ENCODE peak calls at places on chromosome 2, in five cellular contexts. N is esophagus muscularis mucosa, X is fibroblast of the aortic adventitia, Z is tibial artery, E is AG09309. B is an unnamed sample.

GRCh38 chr2:207632575-207633492 is 7.6 kb upstream of the METTL21A start:
- DNase-seq in N (no peak), E (no peak), X (peak), Z (no peak), B (no peak)

GRCh38 chr2:27655155-27655951 is 8.1 kb downstream of the SUPT7L start:
- DNase-seq in E (no peak), N (no peak), Z (no peak), X (peak), B (no peak)

GRCh38 chr2:105610444-105611327 is 134.0 kb upstream of the NCK2 start:
- DNase-seq in N (no peak), E (no peak), Z (no peak), X (no peak), B (no peak)

GRCh38 chr2:17643031-17643615 is 102.6 kb downstream of the VSNL1 start:
- DNase-seq in N (peak), Z (peak), X (peak), E (peak), B (no peak)

GRCh38 chr2:134715932-134716643 is 2.7 kb downstream of the TMEM163 start:
- DNase-seq in Z (no peak), X (no peak), E (no peak), N (peak), B (no peak)

GRCh38 chr2:9675369-9676351 is 44.9 kb upstream of the YWHAQ start:
- DNase-seq in X (peak), E (peak), N (no peak), Z (no peak), B (no peak)

GRCh38 chr2:5915926-5916325 is 223.7 kb downstream of the SOX11 start:
- DNase-seq in Z (no peak), E (no peak), X (no peak), N (peak), B (peak)

GRCh38 chr2:25331686-25332365 is 9.9 kb downstream of the DNMT3A start:
- DNase-seq in E (no peak), Z (no peak), N (no peak), X (no peak), B (no peak)

GRCh38 chr2:167310442-167310841 is 422.2 kb downstream of the XIRP2 start:
- DNase-seq in X (no peak), E (no peak), Z (no peak), N (no peak), B (no peak)

GRCh38 chr2:217338306-217338916 is 478.5 kb upstream of the TNP1 start:
- DNase-seq in Z (no peak), E (peak), N (no peak), X (peak), B (no peak)

GRCh38 chr2:198315791-198316190 is 511.4 kb downstream of the PLCL1 start:
- DNase-seq in E (no peak), X (no peak), Z (no peak), N (no peak), B (no peak)

GRCh38 chr2:121239969-121240368 is 45.0 kb downstream of the TFCP2L1 start:
- DNase-seq in Z (no peak), E (no peak), N (no peak), X (no peak), B (no peak)

GRCh38 chr2:1995584-1995983 is 251.3 kb upstream of the PXDN start:
- DNase-seq in Z (no peak), X (no peak), E (no peak), N (no peak), B (no peak)

GRCh38 chr2:173459363-173459762 is 104.7 kb downstream of the CDCA7 start:
- DNase-seq in E (no peak), Z (no peak), X (no peak), N (no peak), B (no peak)

GRCh38 chr2:190990132-190990531 is 23.8 kb downstream of the STAT1 start:
- DNase-seq in E (no peak), X (no peak), Z (no peak), N (no peak), B (no peak)

GRCh38 chr2:9703701-9704221 is 73.0 kb upstream of the YWHAQ start:
- DNase-seq in N (no peak), Z (no peak), X (peak), E (peak), B (no peak)

GRCh38 chr2:72837171-72837570 is 11.3 kb upstream of the EXOC6B start:
- DNase-seq in X (peak), Z (no peak), N (no peak), E (peak), B (no peak)

GRCh38 chr2:215002500-215002899 is 135.9 kb downstream of the ABCA12 start:
- DNase-seq in N (no peak), E (peak), X (peak), Z (no peak), B (peak)

GRCh38 chr2:109128466-109129355 is at the start of gene SH3RF3:
- DNase-seq in X (peak), Z (peak), E (no peak), N (no peak), B (peak)

GRCh38 chr2:102520009-102520408 is 47.0 kb downstream of the SLC9A4 start:
- DNase-seq in E (no peak), Z (no peak), X (peak), N (no peak), B (peak)

GRCh38 chr2:9950521-9951271 is 797 bp upstream of the GRHL1 start:
- DNase-seq in N (peak), E (no peak), X (no peak), Z (no peak), B (peak)

GRCh38 chr2:178891265-178891958 is 84.2 kb upstream of the TTN start:
- DNase-seq in X (peak), E (peak), Z (peak), N (no peak), B (peak)

DNA sequence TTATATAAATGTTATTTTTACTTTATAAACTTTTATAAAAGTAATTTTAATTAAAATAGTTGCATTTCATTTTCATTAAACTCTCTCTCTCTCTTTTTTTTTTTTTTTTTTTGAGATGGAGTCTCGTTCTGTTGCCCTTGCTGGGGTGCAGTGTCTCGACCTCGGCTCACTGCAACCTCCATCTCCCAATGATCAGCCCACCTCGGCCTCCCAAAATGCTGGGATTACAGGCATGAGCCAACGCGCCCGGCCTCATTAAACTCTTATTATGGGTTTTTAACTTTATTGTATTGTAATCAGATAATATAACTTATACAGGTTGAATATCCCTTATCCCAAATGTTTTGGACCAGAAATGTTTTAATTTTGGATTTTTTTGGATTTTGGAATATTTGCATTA is 10.9 kb upstream of the NPPC start:
- DNase-seq in E (no peak), N (peak), X (no peak), Z (no peak), B (no peak)
- TF ChIP-seq CTCF in E (no peak), N (no peak), X (no peak), Z (no peak), B (no peak)

GRCh38 chr2:33599175-33599942 is at the start of gene FAM98A:
- DNase-seq in E (peak), N (peak), X (peak), Z (peak), B (peak)
- TF ChIP-seq CTCF in E (no peak), N (no peak), X (peak), Z (peak), B (no peak)

GRCh38 chr2:100670232-100670631 is 107.4 kb downstream of the PDCL3 start:
- DNase-seq in E (no peak), X (no peak), Z (no peak), N (no peak), B (no peak)
- TF ChIP-seq CTCF in E (no peak), X (no peak), Z (no peak), N (no peak), B (no peak)

DNA sequence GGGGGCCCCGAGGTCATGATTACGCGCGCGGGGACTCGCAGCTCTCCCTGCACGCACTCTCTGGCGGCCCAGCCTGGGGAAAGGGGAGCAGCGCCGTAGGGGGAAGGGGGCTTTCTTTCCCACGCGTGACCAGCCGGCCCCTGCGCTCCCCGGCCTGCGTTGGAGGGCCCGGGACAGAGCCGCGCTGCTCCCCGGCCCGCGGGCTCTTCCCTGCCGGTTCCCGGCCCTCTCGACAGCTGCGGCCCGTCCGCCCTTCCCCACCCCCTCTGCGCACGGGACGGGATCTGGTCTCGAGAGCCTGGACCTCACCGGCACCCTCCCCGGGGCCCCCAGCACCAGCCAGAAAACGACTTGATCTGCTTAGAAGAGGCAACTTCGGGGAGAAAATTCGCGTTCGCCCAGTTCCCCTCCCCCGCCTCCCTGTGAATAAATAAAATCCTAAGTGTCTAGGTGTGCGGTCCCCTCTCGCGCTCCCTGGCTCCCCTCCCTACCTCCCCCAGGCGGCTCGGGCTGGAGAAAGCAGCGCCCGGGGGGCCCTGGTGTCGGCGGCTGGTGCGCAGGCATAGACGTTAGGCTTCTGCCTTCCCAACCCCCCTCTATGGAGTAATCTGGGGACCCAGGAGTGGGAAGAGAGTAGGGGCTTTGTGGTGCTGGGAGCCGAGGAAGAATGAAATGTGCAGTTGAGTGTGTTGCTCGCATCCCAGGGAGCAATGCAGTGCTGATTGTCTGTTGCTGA is 793 bp upstream of the FIGN start:
- DNase-seq in N (no peak), X (peak), E (no peak), Z (peak), B (peak)
- TF ChIP-seq CTCF in N (no peak), X (peak), E (peak), Z (peak), B (no peak)

GRCh38 chr2:73984922-73985317 is 210 bp downstream of the TET3 start:
- DNase-seq in N (no peak), E (no peak), X (no peak), Z (no peak), B (peak)
- TF ChIP-seq CTCF in N (no peak), E (no peak), X (no peak), Z (no peak), B (no peak)